ENCODE peak calls at places on chromosomes 16 and 17, in seven cellular contexts. J is heart left ventricle, C is AG04450, Z is fibroblast of pulmonary artery, N is mucosa of descending colon, V is GM12865, A is upper lobe of right lung. T is an unnamed sample.

GRCh38 chr16:22372882-22373661 is 1.3 kb downstream of the CDR2 start:
- DNase-seq in J (no peak), C (no peak), V (no peak), A (no peak), Z (no peak), N (no peak), T (no peak)

GRCh38 chr16:67936124-67936875 is at the start of gene PSMB10:
- DNase-seq in A (peak), C (no peak), J (peak), N (peak), Z (peak), V (peak), T (peak)

GRCh38 chr16:85010931-85011845 is at the start of gene ZDHHC7:
- DNase-seq in C (peak), N (peak), A (peak), J (peak), Z (peak), V (peak), T (peak)

GRCh38 chr16:70725024-70725911 is 39.4 kb upstream of the MTSS2 start:
- DNase-seq in N (no peak), Z (no peak), A (peak), C (no peak), V (no peak), J (peak), T (peak)

GRCh38 chr17:41013181-41013580 is 4.3 kb upstream of the KRTAP3-1 start:
- DNase-seq in A (no peak), Z (no peak), J (no peak), V (no peak), N (no peak), C (no peak), T (no peak)

GRCh38 chr16:54193656-54194007 is 93.0 kb downstream of the IRX3 start:
- DNase-seq in V (peak), J (peak), Z (peak), C (no peak), N (peak), A (peak), T (peak)

GRCh38 chr17:31802502-31802901 is 56.5 kb downstream of the COPRS start:
- DNase-seq in N (peak), A (no peak), V (peak), Z (peak), C (no peak), J (no peak), T (no peak)

GRCh38 chr17:42526031-42526444 is 10.0 kb upstream of the NAGLU start:
- DNase-seq in C (no peak), A (no peak), N (peak), V (no peak), J (peak), Z (peak), T (peak)

GRCh38 chr16:88911148-88911945 is 44.9 kb upstream of the PABPN1L start:
- DNase-seq in A (no peak), N (no peak), C (no peak), V (peak), Z (no peak), J (no peak), T (no peak)

GRCh38 chr16:24771132-24771778 is 41.8 kb downstream of the TNRC6A start:
- DNase-seq in J (no peak), A (no peak), C (peak), V (peak), Z (peak), N (no peak), T (peak)

GRCh38 chr16:15493416-15494181 is 59.2 kb downstream of the BMERB1 start:
- DNase-seq in A (no peak), V (no peak), J (no peak), Z (peak), N (no peak), C (no peak), T (no peak)

GRCh38 chr16:86868746-86869145 is 290.4 kb downstream of the FOXL1 start:
- DNase-seq in A (peak), J (no peak), N (no peak), C (no peak), Z (no peak), V (no peak), T (no peak)

GRCh38 chr17:77420804-77421634 is 280.2 kb downstream of the SEC14L1 start:
- DNase-seq in C (peak), V (peak), N (no peak), A (no peak), J (peak), Z (peak), T (peak)

GRCh38 chr17:58224315-58224714 is 5.3 kb upstream of the MKS1 start:
- DNase-seq in J (no peak), Z (peak), V (no peak), A (no peak), C (no peak), N (no peak), T (peak)

GRCh38 chr17:59620518-59621259 is 994 bp downstream of the CLTC start:
- DNase-seq in C (no peak), J (peak), A (peak), N (peak), V (peak), Z (peak), T (peak)

GRCh38 chr16:78894872-78895271 is 705.7 kb downstream of the MAF start:
- DNase-seq in N (no peak), C (no peak), Z (no peak), A (no peak), V (no peak), J (no peak), T (no peak)

GRCh38 chr17:68700391-68700790 is 99.2 kb upstream of the FAM20A start:
- DNase-seq in J (no peak), N (no peak), C (no peak), Z (no peak), V (no peak), A (no peak), T (no peak)

GRCh38 chr16:52837251-52837650 is 215.4 kb downstream of the CHD9NB start:
- DNase-seq in N (no peak), V (no peak), J (no peak), Z (no peak), A (no peak), C (no peak), T (no peak)

GRCh38 chr17:6608321-6608720 is 32.2 kb downstream of the KIAA0753 start:
- DNase-seq in A (no peak), N (no peak), C (no peak), Z (no peak), J (no peak), V (no peak), T (peak)

GRCh38 chr16:23712976-23713375 is at the start of gene ERN2:
- DNase-seq in C (no peak), N (peak), Z (no peak), V (no peak), A (no peak), J (no peak), T (no peak)

GRCh38 chr16:85369741-85370528 is 243.2 kb upstream of the GSE1 start:
- DNase-seq in C (no peak), V (peak), J (no peak), Z (no peak), A (peak), N (peak), T (peak)

GRCh38 chr16:66878067-66878466 is 2.2 kb upstream of the PDP2 start:
- DNase-seq in A (no peak), C (no peak), N (no peak), Z (no peak), J (no peak), V (peak), T (no peak)

GRCh38 chr16:381788-382717 is at the start of gene PGAP6:
- DNase-seq in J (peak), C (no peak), A (peak), V (peak), N (peak), Z (peak), T (peak)

GRCh38 chr17:19759934-19760530 is 11.9 kb upstream of the ALDH3A1 start:
- DNase-seq in N (no peak), A (no peak), C (no peak), J (no peak), Z (no peak), V (no peak), T (no peak)

DNA sequence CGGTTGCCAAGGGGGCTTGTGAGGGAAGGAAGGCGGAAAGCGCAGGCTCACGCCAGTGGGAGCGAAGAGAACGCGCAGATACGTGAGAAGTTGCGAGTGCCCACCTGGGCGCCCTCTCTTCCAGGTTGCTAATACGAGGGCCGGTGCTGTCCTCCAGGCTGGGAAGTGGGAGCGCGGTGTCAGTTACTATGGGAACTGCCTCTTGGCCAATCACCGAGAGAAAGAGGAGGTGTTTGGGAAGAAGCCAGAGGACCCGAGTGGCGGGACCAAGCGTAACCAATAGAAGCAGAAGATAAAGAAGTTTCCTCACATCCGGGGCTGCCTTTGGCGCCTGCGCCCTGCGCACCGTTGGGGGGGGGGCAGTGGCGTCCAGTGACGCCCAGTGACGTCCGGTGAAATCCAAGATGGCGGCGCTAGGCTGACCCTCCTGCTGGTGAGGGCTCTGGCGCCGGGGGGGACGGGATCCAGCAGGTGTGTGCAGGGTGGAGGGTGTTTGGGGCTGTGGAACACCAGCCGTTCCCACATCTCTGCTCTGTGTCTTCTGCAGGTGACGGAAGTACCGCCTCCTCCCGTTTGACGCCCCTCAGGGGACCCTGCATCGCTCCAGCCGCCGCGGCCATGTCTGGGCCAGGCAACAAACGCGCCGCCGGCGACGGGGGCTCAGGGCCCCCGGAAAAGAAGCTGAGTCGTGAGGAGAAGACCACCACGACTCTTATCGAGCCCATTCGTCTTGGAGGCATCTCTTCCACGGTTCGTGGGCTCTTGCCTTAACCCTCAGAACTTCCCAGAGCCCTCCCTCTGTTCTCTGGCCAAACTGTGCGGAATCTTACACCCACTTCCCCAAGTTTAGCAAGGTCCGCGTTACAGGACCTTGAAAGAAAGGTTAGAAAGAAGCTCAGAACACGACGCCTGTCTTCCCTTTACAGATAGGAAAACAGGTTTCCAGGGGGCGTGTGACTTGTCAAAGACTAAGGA is at the start of the genes CFAP119 and RNF40:
- DNase-seq in C (peak), A (peak), V (peak), Z (peak), N (peak), J (peak), T (peak)
- TF ChIP-seq CTCF in C (no peak), A (no peak), V (no peak), Z (no peak), N (no peak), J (no peak), T (no peak)

GRCh38 chr17:79400989-79401703 is 209.7 kb downstream of the RBFOX3 start:
- DNase-seq in Z (peak), J (peak), V (peak), A (peak), N (peak), C (peak), T (peak)
- H3K4me3 ChIP-seq in Z (no peak), J (peak), V (no peak), A (peak), N (no peak), C (peak), T (no peak)

GRCh38 chr16:2090819-2091721 is 43.3 kb downstream of the TSC2 start:
- DNase-seq in J (peak), A (peak), Z (peak), C (no peak), V (peak), N (peak), T (peak)
- TF ChIP-seq CTCF in J (peak), A (no peak), Z (no peak), C (no peak), V (no peak), N (no peak), T (no peak)

GRCh38 chr16:58127033-58127556 is 2.1 kb downstream of the CFAP20 start:
- DNase-seq in Z (peak), N (no peak), J (no peak), A (no peak), V (peak), C (no peak), T (peak)
- H3K4me3 ChIP-seq in Z (peak), N (no peak), J (peak), A (peak), V (peak), C (peak), T (peak)

GRCh38 chr17:83077411-83077810 is 2.0 kb upstream of the METRNL start:
- DNase-seq in A (no peak), V (no peak), C (no peak), N (no peak), Z (no peak), J (no peak), T (no peak)

GRCh38 chr17:83078378-83079339 is 750 bp upstream of the METRNL start:
- DNase-seq in N (peak), Z (no peak), C (no peak), A (no peak), J (no peak), V (no peak), T (no peak)

GRCh38 chr17:83075270-83075880 is 4.0 kb upstream of the METRNL start:
- DNase-seq in N (no peak), A (no peak), V (no peak), J (no peak), C (no peak), Z (no peak), T (no peak)

GRCh38 chr17:83074696-83075223 is 4.6 kb upstream of the METRNL start:
- DNase-seq in C (no peak), A (no peak), N (no peak), J (no peak), V (no peak), Z (no peak), T (no peak)

GRCh38 chr17:83076930-83077329 is 2.5 kb upstream of the METRNL start:
- DNase-seq in J (no peak), Z (no peak), N (no peak), C (no peak), V (no peak), A (no peak), T (no peak)
- TF ChIP-seq CTCF in J (peak), Z (peak), N (no peak), C (no peak), V (no peak), A (peak), T (peak)

GRCh38 chr17:67403065-67403464 is 26.0 kb downstream of the PITPNC1 start:
- DNase-seq in C (no peak), Z (no peak), N (no peak), V (no peak), A (no peak), J (no peak), T (no peak)
- H3K4me3 ChIP-seq in C (no peak), Z (no peak), N (no peak), V (no peak), A (no peak), J (no peak), T (no peak)

GRCh38 chr17:44968225-44969143 is at the start of gene C1QL1:
- DNase-seq in Z (peak), J (peak), C (peak), A (peak), N (peak), V (peak), T (peak)
- TF ChIP-seq CTCF in Z (peak), J (no peak), C (peak), A (peak), N (no peak), V (no peak), T (peak)